ENCODE peak calls at places on chromosome 12, in six cellular contexts. P, W, Q, N, G and K are unnamed samples. For H3K27me3, the result is how much of the 10 kb centered on the place peaks cover.

GRCh38 chr12:111215891-111216290 is 153.0 kb downstream of the PHETA1 start:
- DNase-seq in P (no peak), W (no peak), Q (no peak), N (no peak), G (no peak), K (no peak)

GRCh38 chr12:106840217-106840616 is 65.7 kb downstream of the RIC8B start:
- DNase-seq in P (peak), W (peak), Q (no peak), N (no peak), G (no peak), K (no peak)

GRCh38 chr12:124456652-124457152 is 110.7 kb downstream of the NCOR2 start:
- DNase-seq in P (no peak), W (no peak), Q (peak), N (no peak), G (peak), K (no peak)

GRCh38 chr12:10241276-10241675 is 28.6 kb downstream of the GABARAPL1 start:
- DNase-seq in P (no peak), W (no peak), Q (no peak), N (no peak), G (no peak), K (no peak)

GRCh38 chr12:117208811-117209455 is 18.7 kb upstream of the FBXO21 start:
- DNase-seq in P (no peak), W (no peak), Q (no peak), N (no peak), G (no peak), K (no peak)

GRCh38 chr12:74349925-74350324 is 187.7 kb upstream of the ATXN7L3B start:
- DNase-seq in P (no peak), W (no peak), Q (no peak), N (no peak), G (no peak), K (no peak)

GRCh38 chr12:52182898-52183543 is 8.8 kb downstream of the KRT80 start:
- DNase-seq in P (no peak), W (no peak), Q (no peak), N (no peak), G (no peak), K (peak)

GRCh38 chr12:10235761-10236631 is 23.3 kb downstream of the GABARAPL1 start:
- DNase-seq in P (no peak), W (peak), Q (no peak), N (no peak), G (no peak), K (peak)

GRCh38 chr12:94831081-94831747 is 172.3 kb downstream of the NDUFA12 start:
- DNase-seq in P (no peak), W (no peak), Q (no peak), N (no peak), G (no peak), K (no peak)

GRCh38 chr12:575948-576612 is 87.2 kb downstream of the NINJ2 start:
- DNase-seq in P (no peak), W (peak), Q (peak), N (peak), G (peak), K (peak)

GRCh38 chr12:84508325-84508861 is 404.2 kb downstream of the SLC6A15 start:
- DNase-seq in P (no peak), W (peak), Q (no peak), N (no peak), G (peak), K (peak)

GRCh38 chr12:71214511-71215285 is 56.9 kb upstream of the TSPAN8 start:
- DNase-seq in P (no peak), W (peak), Q (no peak), N (no peak), G (peak), K (no peak)

GRCh38 chr12:62817556-62818271 is 117.2 kb downstream of the PPM1H start:
- DNase-seq in P (no peak), W (no peak), Q (no peak), N (no peak), G (no peak), K (peak)

GRCh38 chr12:103495158-103495782 is 498 bp downstream of the C12orf42 start:
- DNase-seq in P (no peak), W (peak), Q (no peak), N (no peak), G (peak), K (no peak)

GRCh38 chr12:129750426-129750825 is 153.4 kb downstream of the TMEM132D start:
- DNase-seq in P (no peak), W (no peak), Q (no peak), N (no peak), G (no peak), K (no peak)

GRCh38 chr12:29656762-29657538 is 126.8 kb downstream of the TMTC1 start:
- DNase-seq in P (no peak), W (no peak), Q (no peak), N (no peak), G (no peak), K (no peak)

GRCh38 chr12:57216014-57216891 is at the start of gene NXPH4:
- DNase-seq in P (no peak), W (peak), Q (no peak), N (peak), G (peak), K (no peak)

GRCh38 chr12:67721216-67721615 is 72.7 kb downstream of the DYRK2 start:
- DNase-seq in P (no peak), W (no peak), Q (peak), N (no peak), G (peak), K (no peak)

GRCh38 chr12:120439646-120440247 is 1.8 kb downstream of the COX6A1 start:
- DNase-seq in P (no peak), W (peak), Q (peak), N (peak), G (peak), K (peak)

GRCh38 chr12:40587970-40588369 is 104.3 kb upstream of the CNTN1 start:
- DNase-seq in P (no peak), W (no peak), Q (no peak), N (no peak), G (no peak), K (peak)

GRCh38 chr12:32208355-32208754 is 101.7 kb downstream of the BICD1 start:
- DNase-seq in P (no peak), W (no peak), Q (no peak), N (no peak), G (no peak), K (no peak)

GRCh38 chr12:120628919-120629318 is 11.5 kb upstream of the CABP1 start:
- DNase-seq in P (no peak), W (peak), Q (no peak), N (no peak), G (peak), K (no peak)

GRCh38 chr12:42589465-42590323 is at the start of gene PRICKLE1:
- DNase-seq in P (no peak), W (peak), Q (no peak), N (no peak), G (no peak), K (no peak)

GRCh38 chr12:7162691-7163114 is 26.8 kb upstream of the PEX5 start:
- DNase-seq in P (no peak), W (peak), Q (peak), N (peak), G (peak), K (peak)

GRCh38 chr12:6943719-6944380 is at the start of the genes C12orf57 and RNU7-1:
- DNase-seq in P (peak), W (peak), Q (peak), N (peak), G (peak), K (peak)

GRCh38 chr12:100745378-100746071 is 49.1 kb upstream of the ANO4 start:
- DNase-seq in P (no peak), W (no peak), Q (no peak), N (no peak), G (no peak), K (no peak)

GRCh38 chr12:25317553-25317952 is 66.8 kb upstream of the KRAS start:
- DNase-seq in P (no peak), W (no peak), Q (no peak), N (no peak), G (no peak), K (no peak)

GRCh38 chr12:68001486-68002466 is 12.5 kb downstream of the IFNG-AS1 start:
- DNase-seq in P (no peak), W (peak), Q (no peak), N (no peak), G (no peak), K (peak)

GRCh38 chr12:20040844-20041243 is 327.5 kb upstream of the PDE3A start:
- DNase-seq in P (no peak), W (peak), Q (no peak), N (no peak), G (no peak), K (no peak)

GRCh38 chr12:124474709-124475108 is 92.7 kb downstream of the NCOR2 start:
- DNase-seq in P (no peak), W (no peak), Q (no peak), N (no peak), G (no peak), K (no peak)

GRCh38 chr12:19886805-19887105 is 447.5 kb downstream of the AEBP2 start:
- DNase-seq in P (no peak), W (no peak), Q (no peak), N (no peak), G (no peak), K (no peak)

GRCh38 chr12:12839886-12840285 is 26.7 kb downstream of the DDX47 start:
- DNase-seq in P (peak), W (no peak), Q (peak), N (no peak), G (peak), K (peak)

GRCh38 chr12:117036547-117036946 is 62.7 kb downstream of the TESC start:
- DNase-seq in P (no peak), W (no peak), Q (no peak), N (no peak), G (no peak), K (no peak)

GRCh38 chr12:95318071-95318545 is 100.5 kb downstream of the VEZT start:
- DNase-seq in P (peak), W (no peak), Q (no peak), N (peak), G (no peak), K (peak)

GRCh38 chr12:10366875-10367274 is 23.0 kb downstream of the KLRK1 start:
- DNase-seq in P (no peak), W (no peak), Q (no peak), N (no peak), G (no peak), K (peak)

GRCh38 chr12:46179693-46180452 is 89.0 kb downstream of the SLC38A1 start:
- DNase-seq in P (no peak), W (no peak), Q (no peak), N (no peak), G (peak), K (no peak)

GRCh38 chr12:123983822-123984485 is 10.9 kb downstream of the ZNF664 start:
- DNase-seq in P (no peak), W (peak), Q (peak), N (peak), G (peak), K (peak)

GRCh38 chr12:90989617-90990232 is 15.0 kb downstream of the EPYC start:
- DNase-seq in P (no peak), W (no peak), Q (no peak), N (no peak), G (no peak), K (no peak)

GRCh38 chr12:90987101-90987500 is 17.7 kb downstream of the EPYC start:
- DNase-seq in P (no peak), W (no peak), Q (no peak), N (no peak), G (no peak), K (no peak)

GRCh38 chr12:90987520-90987919 is 17.3 kb downstream of the EPYC start:
- DNase-seq in P (no peak), W (no peak), Q (no peak), N (no peak), G (no peak), K (no peak)

GRCh38 chr12:90995041-90995440 is 9.7 kb downstream of the EPYC start:
- DNase-seq in P (no peak), W (no peak), Q (no peak), N (no peak), G (no peak), K (peak)

DNA sequence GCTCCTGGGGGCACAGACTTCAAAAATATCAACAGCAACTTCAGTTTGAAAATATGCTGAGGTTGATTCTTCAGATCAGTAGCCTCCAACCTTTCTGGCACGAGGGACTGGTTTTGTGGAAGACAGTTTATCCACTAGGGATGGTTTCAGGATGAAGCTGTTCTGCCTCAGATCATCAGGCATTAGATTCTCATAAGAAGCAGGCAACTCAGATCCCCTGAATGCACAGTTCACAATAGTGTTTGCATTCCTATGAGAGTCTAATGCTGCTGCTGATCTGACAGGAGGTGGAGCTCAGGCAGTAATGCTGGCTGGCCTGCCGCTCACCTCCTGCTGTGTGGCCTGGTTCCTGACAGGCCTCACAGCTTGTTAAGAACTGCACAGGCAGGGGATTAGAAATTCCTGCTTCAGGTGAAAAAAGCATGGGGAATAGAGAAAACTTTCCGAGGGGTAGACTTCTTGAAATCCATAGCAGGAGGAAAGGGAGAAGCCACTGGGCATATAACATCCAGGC is 12.8 kb downstream of the EPYC start:
- DNase-seq in P (no peak), W (peak), Q (no peak), N (no peak), G (no peak), K (no peak)
- TF ChIP-seq CTCF in P (no peak), W (no peak), Q (no peak), N (no peak), G (no peak), K (no peak)

GRCh38 chr12:44672042-44672441 is 204.1 kb downstream of the NELL2 start:
- DNase-seq in P (no peak), W (no peak), Q (no peak), N (no peak), G (no peak), K (no peak)
- H3K4me3 ChIP-seq in P (no peak), W (no peak), Q (no peak), N (no peak), G (no peak), K (no peak)

GRCh38 chr12:113465808-113466769 is 5.6 kb downstream of the LHX5 start:
- DNase-seq in P (no peak), W (peak), Q (no peak), N (no peak), G (no peak), K (no peak)

GRCh38 chr12:113462880-113463745 is 8.6 kb downstream of the LHX5 start:
- DNase-seq in P (no peak), W (peak), Q (no peak), N (no peak), G (no peak), K (no peak)

GRCh38 chr12:113464852-113465719 is 6.6 kb downstream of the LHX5 start:
- DNase-seq in P (no peak), W (peak), Q (no peak), N (no peak), G (no peak), K (no peak)

GRCh38 chr12:113462117-113462774 is 9.4 kb downstream of the LHX5 start:
- DNase-seq in P (peak), W (peak), Q (peak), N (peak), G (peak), K (peak)

DNA sequence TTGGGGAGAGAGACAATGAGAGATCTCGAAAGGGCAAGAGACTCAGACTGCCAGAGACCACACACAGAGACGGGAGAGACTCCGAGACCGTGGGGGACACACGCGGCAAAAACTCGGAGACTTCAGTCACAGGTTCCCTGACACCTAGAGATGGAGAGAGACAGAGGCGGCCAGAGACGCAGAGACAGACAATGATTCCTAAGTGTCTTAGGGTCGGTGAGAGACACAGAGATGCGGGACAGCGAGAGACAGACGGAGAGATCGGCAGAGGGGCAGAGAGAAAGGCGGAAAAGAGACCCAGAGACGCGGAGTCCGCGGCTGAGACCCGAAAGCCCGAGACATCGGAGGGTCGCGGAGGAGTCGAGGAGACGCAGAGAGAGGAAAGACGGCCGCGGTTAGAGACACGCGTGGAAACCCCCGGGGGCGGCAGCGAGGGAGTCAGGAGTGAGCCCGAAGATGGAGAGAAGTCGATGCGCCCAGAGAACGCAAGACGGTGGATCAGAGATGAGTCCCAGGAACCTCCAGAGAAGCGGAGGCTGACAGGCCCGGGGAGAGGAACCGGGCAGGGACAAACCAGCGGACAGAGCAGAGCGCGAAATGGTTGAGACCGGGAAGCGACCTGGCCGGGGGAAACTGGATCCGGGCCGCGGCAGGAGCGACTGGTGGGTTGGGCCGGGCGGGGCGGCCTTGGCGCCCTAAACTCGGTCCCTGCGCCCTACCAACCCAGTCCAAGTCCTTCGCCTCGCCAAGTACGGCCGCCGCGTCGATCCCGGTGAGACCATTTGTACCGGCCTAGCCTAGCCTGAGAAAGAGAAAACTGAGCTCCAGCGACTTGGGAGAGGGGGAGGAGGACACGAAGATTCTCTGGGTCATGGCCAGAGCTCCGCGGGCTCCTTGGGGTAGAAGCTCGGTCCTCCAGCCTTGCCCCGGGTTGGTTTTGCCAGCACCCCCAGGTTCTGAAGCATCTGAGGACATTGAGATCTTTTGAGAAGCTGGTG is 7.6 kb downstream of the LHX5 start:
- DNase-seq in P (no peak), W (peak), Q (no peak), N (no peak), G (no peak), K (no peak)
- H3K27me3 ChIP-seq in P (half or more), W (under half), Q (under half), N (half or more), G (half or more), K (under half)

GRCh38 chr12:54136844-54137580 is 51.8 kb downstream of the SMUG1 start:
- DNase-seq in P (no peak), W (no peak), Q (no peak), N (no peak), G (no peak), K (no peak)
- TF ChIP-seq CTCF in P (no peak), W (peak), Q (no peak), N (no peak), G (no peak), K (no peak)

GRCh38 chr12:48786591-48787544 is 2.0 kb downstream of the ADCY6 start:
- DNase-seq in P (no peak), W (no peak), Q (no peak), N (no peak), G (no peak), K (no peak)

GRCh38 chr12:48788522-48788851 is 402 bp downstream of the ADCY6 start:
- DNase-seq in P (no peak), W (no peak), Q (no peak), N (no peak), G (no peak), K (no peak)

GRCh38 chr12:48788852-48789775 is at the start of gene ADCY6:
- DNase-seq in P (no peak), W (peak), Q (peak), N (peak), G (peak), K (peak)

GRCh38 chr12:48787791-48788521 is 933 bp downstream of the ADCY6 start:
- DNase-seq in P (no peak), W (peak), Q (no peak), N (no peak), G (peak), K (no peak)

DNA sequence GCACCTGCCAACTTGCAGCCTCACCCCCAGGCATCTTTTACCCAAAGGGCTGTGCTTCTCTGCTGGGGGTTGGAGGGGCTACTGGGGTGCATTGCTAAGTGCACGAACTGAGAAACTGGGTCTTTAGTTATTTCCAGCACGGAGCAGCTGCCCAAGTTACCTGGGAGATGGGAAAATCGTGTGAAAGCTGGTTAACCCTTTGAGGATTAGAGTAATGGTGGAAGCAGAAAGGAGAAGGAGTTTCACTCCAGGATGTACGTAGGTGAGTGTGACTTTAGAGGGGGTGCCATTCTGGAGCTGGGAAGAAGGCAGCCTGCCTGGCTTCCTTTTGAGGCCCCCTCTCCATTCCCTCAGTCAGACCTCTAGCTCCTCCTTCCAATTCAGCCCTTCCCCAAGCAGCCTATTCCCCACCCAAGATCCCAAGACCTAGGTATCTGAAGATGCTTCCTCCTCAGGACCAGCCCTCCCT is 1.0 kb upstream of the ADCY6 start:
- DNase-seq in P (no peak), W (no peak), Q (no peak), N (no peak), G (peak), K (no peak)
- H3K4me3 ChIP-seq in P (peak), W (peak), Q (no peak), N (peak), G (peak), K (no peak)

GRCh38 chr12:132386926-132387497 is 57.6 kb upstream of the GALNT9 start:
- DNase-seq in P (no peak), W (no peak), Q (no peak), N (no peak), G (no peak), K (no peak)
- H3K27me3 ChIP-seq in P (under half), W (half or more), Q (under half), N (under half), G (under half), K (under half)

GRCh38 chr12:50986961-50987737 is 34.8 kb downstream of the HIGD1C start:
- DNase-seq in P (peak), W (peak), Q (no peak), N (peak), G (peak), K (peak)
- TF ChIP-seq CTCF in P (peak), W (peak), Q (peak), N (peak), G (peak), K (peak)

GRCh38 chr12:122732611-122733010 is 2.0 kb upstream of the HCAR1 start:
- DNase-seq in P (no peak), W (no peak), Q (no peak), N (no peak), G (no peak), K (no peak)
- H3K4me3 ChIP-seq in P (no peak), W (no peak), Q (no peak), N (no peak), G (no peak), K (no peak)